ENCODE peak calls at places on chromosomes 3 and 15, in eight cellular contexts. One of them, this sample, is unnamed.
A peak's percentile ranks its signal among the peaks of the same experiment; 100 is the strongest.

GRCh38 chr3:20574746-20575145 is 388.7 kb upstream of the SGO1 start:
- DNase-seq in mammary epithelial cell: peak; percentile 3
- DNase-seq in heart left ventricle: no peak
- DNase-seq in WERI-Rb-1: no peak
- DNase-seq in GM06990: no peak
- DNase-seq in spleen: no peak
- DNase-seq in left ventricle myocardium inferior: no peak
- DNase-seq in BJ: peak; percentile 89
- DNase-seq in this sample: no peak

GRCh38 chr3:133754973-133755828 is 9.0 kb downstream of the TF start:
- DNase-seq in mammary epithelial cell: no peak
- DNase-seq in heart left ventricle: no peak
- DNase-seq in WERI-Rb-1: no peak
- DNase-seq in GM06990: no peak
- DNase-seq in spleen: peak; percentile 62
- DNase-seq in left ventricle myocardium inferior: no peak
- DNase-seq in BJ: no peak
- DNase-seq in this sample: no peak

GRCh38 chr3:142968319-142968718 is 4.8 kb upstream of the PAQR9 start:
- DNase-seq in mammary epithelial cell: no peak
- DNase-seq in heart left ventricle: no peak
- DNase-seq in WERI-Rb-1: no peak
- DNase-seq in GM06990: no peak
- DNase-seq in spleen: no peak
- DNase-seq in left ventricle myocardium inferior: no peak
- DNase-seq in BJ: no peak
- DNase-seq in this sample: no peak

GRCh38 chr15:97115764-97116075 is 785.2 kb downstream of the NR2F2 start:
- DNase-seq in mammary epithelial cell: no peak
- DNase-seq in heart left ventricle: no peak
- DNase-seq in WERI-Rb-1: no peak
- DNase-seq in GM06990: no peak
- DNase-seq in spleen: no peak
- DNase-seq in left ventricle myocardium inferior: no peak
- DNase-seq in BJ: no peak
- DNase-seq in this sample: no peak

GRCh38 chr3:65170357-65171090 is 482.7 kb upstream of the ADAMTS9 start:
- DNase-seq in mammary epithelial cell: peak; percentile 82
- DNase-seq in heart left ventricle: peak; percentile 86
- DNase-seq in WERI-Rb-1: no peak
- DNase-seq in GM06990: no peak
- DNase-seq in spleen: no peak
- DNase-seq in left ventricle myocardium inferior: peak; percentile 85
- DNase-seq in BJ: peak; percentile 26
- DNase-seq in this sample: peak; percentile 36

GRCh38 chr15:49225572-49226281 is 55.7 kb downstream of the GALK2 start:
- DNase-seq in mammary epithelial cell: peak; percentile 46
- DNase-seq in heart left ventricle: no peak
- DNase-seq in WERI-Rb-1: peak; percentile 62
- DNase-seq in GM06990: no peak
- DNase-seq in spleen: no peak
- DNase-seq in left ventricle myocardium inferior: no peak
- DNase-seq in BJ: no peak
- DNase-seq in this sample: no peak

GRCh38 chr15:37096878-37097568 is 3.3 kb downstream of the MEIS2 start:
- DNase-seq in mammary epithelial cell: no peak
- DNase-seq in heart left ventricle: peak; percentile 31
- DNase-seq in WERI-Rb-1: peak; percentile 31
- DNase-seq in GM06990: no peak
- DNase-seq in spleen: peak; percentile 51
- DNase-seq in left ventricle myocardium inferior: no peak
- DNase-seq in BJ: no peak
- DNase-seq in this sample: no peak

GRCh38 chr3:189277711-189278110 is 105.9 kb downstream of the TPRG1 start:
- DNase-seq in mammary epithelial cell: no peak
- DNase-seq in heart left ventricle: no peak
- DNase-seq in WERI-Rb-1: no peak
- DNase-seq in GM06990: peak; percentile 73
- DNase-seq in spleen: no peak
- DNase-seq in left ventricle myocardium inferior: no peak
- DNase-seq in BJ: no peak
- DNase-seq in this sample: peak; percentile 17

GRCh38 chr3:22691407-22691806 is 511.7 kb upstream of the UBE2E2 start:
- DNase-seq in mammary epithelial cell: no peak
- DNase-seq in heart left ventricle: no peak
- DNase-seq in WERI-Rb-1: no peak
- DNase-seq in GM06990: no peak
- DNase-seq in spleen: no peak
- DNase-seq in left ventricle myocardium inferior: no peak
- DNase-seq in BJ: no peak
- DNase-seq in this sample: no peak

GRCh38 chr3:133444071-133444774 is 44.4 kb downstream of the BFSP2 start:
- DNase-seq in mammary epithelial cell: peak; percentile 82
- DNase-seq in heart left ventricle: no peak
- DNase-seq in WERI-Rb-1: no peak
- DNase-seq in GM06990: no peak
- DNase-seq in spleen: no peak
- DNase-seq in left ventricle myocardium inferior: no peak
- DNase-seq in BJ: no peak
- DNase-seq in this sample: peak; percentile 49

GRCh38 chr3:184315506-184315867 is 1.1 kb downstream of the EIF4G1 start:
- DNase-seq in mammary epithelial cell: no peak
- DNase-seq in heart left ventricle: no peak
- DNase-seq in WERI-Rb-1: no peak
- DNase-seq in GM06990: no peak
- DNase-seq in spleen: no peak
- DNase-seq in left ventricle myocardium inferior: no peak
- DNase-seq in BJ: no peak
- DNase-seq in this sample: no peak

GRCh38 chr15:36291501-36291900 is 287.9 kb upstream of the CDIN1 start:
- DNase-seq in mammary epithelial cell: no peak
- DNase-seq in heart left ventricle: no peak
- DNase-seq in WERI-Rb-1: no peak
- DNase-seq in GM06990: no peak
- DNase-seq in spleen: no peak
- DNase-seq in left ventricle myocardium inferior: no peak
- DNase-seq in BJ: no peak
- DNase-seq in this sample: no peak

GRCh38 chr3:46927718-46928073 is 48.8 kb downstream of the CCDC12 start:
- DNase-seq in mammary epithelial cell: no peak
- DNase-seq in heart left ventricle: no peak
- DNase-seq in WERI-Rb-1: no peak
- DNase-seq in GM06990: no peak
- DNase-seq in spleen: no peak
- DNase-seq in left ventricle myocardium inferior: no peak
- DNase-seq in BJ: no peak
- DNase-seq in this sample: no peak
- H3K36me3 ChIP-seq in mammary epithelial cell: peaks cover 6% of the 10 kb centered on the region
- H3K36me3 ChIP-seq in heart left ventricle: peaks cover 35% of the 10 kb centered on the region
- H3K36me3 ChIP-seq in WERI-Rb-1: peaks cover 64% of the 10 kb centered on the region
- H3K36me3 ChIP-seq in GM06990: peaks cover 25% of the 10 kb centered on the region
- H3K36me3 ChIP-seq in spleen: peaks cover 41% of the 10 kb centered on the region
- H3K36me3 ChIP-seq in left ventricle myocardium inferior: peaks cover 25% of the 10 kb centered on the region
- H3K36me3 ChIP-seq in BJ: peaks cover 22% of the 10 kb centered on the region
- H3K36me3 ChIP-seq in this sample: peaks cover 36% of the 10 kb centered on the region

GRCh38 chr15:84605225-84605882 is 4.5 kb downstream of the ZSCAN2 start:
- DNase-seq in mammary epithelial cell: no peak
- DNase-seq in heart left ventricle: no peak
- DNase-seq in WERI-Rb-1: no peak
- DNase-seq in GM06990: no peak
- DNase-seq in spleen: no peak
- DNase-seq in left ventricle myocardium inferior: no peak
- DNase-seq in BJ: no peak
- DNase-seq in this sample: no peak

GRCh38 chr15:84606653-84607120 is 5.9 kb downstream of the ZSCAN2 start:
- DNase-seq in mammary epithelial cell: no peak
- DNase-seq in heart left ventricle: no peak
- DNase-seq in WERI-Rb-1: no peak
- DNase-seq in GM06990: no peak
- DNase-seq in spleen: no peak
- DNase-seq in left ventricle myocardium inferior: no peak
- DNase-seq in BJ: no peak
- DNase-seq in this sample: no peak

GRCh38 chr15:84601555-84601838 is 688 bp downstream of the ZSCAN2 start:
- DNase-seq in mammary epithelial cell: no peak
- DNase-seq in heart left ventricle: no peak
- DNase-seq in WERI-Rb-1: no peak
- DNase-seq in GM06990: no peak
- DNase-seq in spleen: no peak
- DNase-seq in left ventricle myocardium inferior: no peak
- DNase-seq in BJ: no peak
- DNase-seq in this sample: no peak

GRCh38 chr15:84603630-84604379 is 3.0 kb downstream of the ZSCAN2 start:
- DNase-seq in mammary epithelial cell: no peak
- DNase-seq in heart left ventricle: no peak
- DNase-seq in WERI-Rb-1: no peak
- DNase-seq in GM06990: no peak
- DNase-seq in spleen: no peak
- DNase-seq in left ventricle myocardium inferior: no peak
- DNase-seq in BJ: no peak
- DNase-seq in this sample: no peak

DNA sequence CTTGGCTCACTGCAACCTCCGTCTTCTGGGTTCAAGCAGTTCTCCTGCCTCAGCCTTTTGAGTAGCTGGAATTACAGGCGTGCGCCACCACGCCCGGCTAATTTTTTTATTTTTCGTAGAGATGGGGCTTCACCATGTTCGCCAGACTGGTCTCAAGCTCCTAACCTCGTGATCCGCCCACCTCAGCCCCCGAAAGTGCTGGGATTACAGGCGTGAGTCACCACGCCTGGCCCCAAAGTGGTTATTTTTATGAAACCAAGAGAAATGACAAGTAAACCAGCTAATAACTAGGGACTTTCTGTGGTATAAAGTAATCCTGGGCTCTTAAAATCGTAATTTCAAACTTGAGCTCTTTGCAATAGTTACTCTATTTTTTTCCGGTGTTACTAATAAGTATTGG is 4.0 kb downstream of the ZSCAN2 start:
- DNase-seq in mammary epithelial cell: no peak
- DNase-seq in heart left ventricle: no peak
- DNase-seq in WERI-Rb-1: no peak
- DNase-seq in GM06990: peak; percentile 56
- DNase-seq in spleen: no peak
- DNase-seq in left ventricle myocardium inferior: no peak
- DNase-seq in BJ: no peak
- DNase-seq in this sample: no peak
- H3K36me3 ChIP-seq in mammary epithelial cell: no peaks in the 10 kb centered on the region
- H3K36me3 ChIP-seq in heart left ventricle: peaks cover 26% of the 10 kb centered on the region
- H3K36me3 ChIP-seq in WERI-Rb-1: peaks cover 53% of the 10 kb centered on the region
- H3K36me3 ChIP-seq in GM06990: peaks cover 7% of the 10 kb centered on the region
- H3K36me3 ChIP-seq in spleen: peaks cover 54% of the 10 kb centered on the region
- H3K36me3 ChIP-seq in left ventricle myocardium inferior: peaks cover 28% of the 10 kb centered on the region
- H3K36me3 ChIP-seq in BJ: peaks cover 10% of the 10 kb centered on the region
- H3K36me3 ChIP-seq in this sample: no peaks in the 10 kb centered on the region

GRCh38 chr3:98587654-98588532 is 5.5 kb downstream of the CPOX start:
- DNase-seq in mammary epithelial cell: no peak
- DNase-seq in heart left ventricle: no peak
- DNase-seq in WERI-Rb-1: no peak
- DNase-seq in GM06990: no peak
- DNase-seq in spleen: no peak
- DNase-seq in left ventricle myocardium inferior: no peak
- DNase-seq in BJ: no peak
- DNase-seq in this sample: peak; percentile 16
- H3K36me3 ChIP-seq in mammary epithelial cell: peaks cover 17% of the 10 kb centered on the region
- H3K36me3 ChIP-seq in heart left ventricle: peaks cover 68% of the 10 kb centered on the region
- H3K36me3 ChIP-seq in WERI-Rb-1: peaks cover 22% of the 10 kb centered on the region
- H3K36me3 ChIP-seq in GM06990: peaks cover 8% of the 10 kb centered on the region
- H3K36me3 ChIP-seq in spleen: peaks cover 78% of the 10 kb centered on the region
- H3K36me3 ChIP-seq in left ventricle myocardium inferior: peaks cover 52% of the 10 kb centered on the region
- H3K36me3 ChIP-seq in BJ: peaks cover 1% of the 10 kb centered on the region
- H3K36me3 ChIP-seq in this sample: peaks cover 62% of the 10 kb centered on the region

DNA sequence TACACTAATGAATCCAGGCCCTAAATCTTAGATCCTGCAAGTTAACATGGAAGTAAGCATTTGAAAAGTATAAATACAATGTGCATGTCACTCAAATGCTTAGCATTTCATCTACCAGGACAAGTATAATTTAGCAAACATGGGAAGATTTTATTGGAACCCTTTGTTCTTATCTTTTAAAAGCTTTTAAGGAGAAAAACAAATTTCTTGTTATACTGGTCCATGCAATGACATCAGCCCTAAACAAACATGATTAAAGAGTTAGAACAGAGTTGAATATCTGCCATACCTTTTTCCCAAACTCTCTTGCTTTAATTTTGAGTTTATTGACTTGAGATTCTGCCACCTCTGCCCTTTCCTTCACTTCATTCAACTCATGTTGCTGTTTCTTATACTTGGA is 87.0 kb downstream of the HHLA2 start:
- DNase-seq in mammary epithelial cell: no peak
- DNase-seq in heart left ventricle: no peak
- DNase-seq in WERI-Rb-1: no peak
- DNase-seq in GM06990: no peak
- DNase-seq in spleen: no peak
- DNase-seq in left ventricle myocardium inferior: no peak
- DNase-seq in BJ: no peak
- DNase-seq in this sample: no peak
- H3K36me3 ChIP-seq in mammary epithelial cell: no peaks in the 10 kb centered on the region
- H3K36me3 ChIP-seq in heart left ventricle: no peaks in the 10 kb centered on the region
- H3K36me3 ChIP-seq in WERI-Rb-1: no peaks in the 10 kb centered on the region
- H3K36me3 ChIP-seq in GM06990: no peaks in the 10 kb centered on the region
- H3K36me3 ChIP-seq in spleen: no peaks in the 10 kb centered on the region
- H3K36me3 ChIP-seq in left ventricle myocardium inferior: no peaks in the 10 kb centered on the region
- H3K36me3 ChIP-seq in BJ: no peaks in the 10 kb centered on the region
- H3K36me3 ChIP-seq in this sample: no peaks in the 10 kb centered on the region

DNA sequence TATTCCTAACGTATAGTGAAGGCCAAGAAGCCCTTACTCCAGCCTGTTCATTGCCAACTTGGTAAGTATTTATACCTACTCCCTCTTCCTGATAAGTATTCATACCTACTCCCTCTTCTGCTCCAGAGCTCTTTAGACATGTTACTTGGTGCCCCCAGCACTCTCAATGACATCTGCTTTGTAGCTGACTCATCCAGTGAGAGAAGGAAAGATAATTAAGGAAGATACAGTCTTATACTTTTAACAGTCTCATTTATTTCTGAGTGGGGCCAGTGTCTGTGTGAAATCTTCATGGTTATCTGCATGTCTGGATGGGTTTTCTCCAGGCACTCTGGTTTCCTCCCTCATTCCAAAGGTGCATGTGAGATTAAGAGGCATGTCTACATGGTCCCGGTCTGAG is 698.7 kb downstream of the FHIT start:
- DNase-seq in mammary epithelial cell: peak; percentile 1
- DNase-seq in heart left ventricle: no peak
- DNase-seq in WERI-Rb-1: no peak
- DNase-seq in GM06990: no peak
- DNase-seq in spleen: no peak
- DNase-seq in left ventricle myocardium inferior: no peak
- DNase-seq in BJ: no peak
- DNase-seq in this sample: no peak
- H3K36me3 ChIP-seq in mammary epithelial cell: no peaks in the 10 kb centered on the region
- H3K36me3 ChIP-seq in heart left ventricle: no peaks in the 10 kb centered on the region
- H3K36me3 ChIP-seq in WERI-Rb-1: no peaks in the 10 kb centered on the region
- H3K36me3 ChIP-seq in GM06990: no peaks in the 10 kb centered on the region
- H3K36me3 ChIP-seq in spleen: no peaks in the 10 kb centered on the region
- H3K36me3 ChIP-seq in left ventricle myocardium inferior: no peaks in the 10 kb centered on the region
- H3K36me3 ChIP-seq in BJ: no peaks in the 10 kb centered on the region
- H3K36me3 ChIP-seq in this sample: no peaks in the 10 kb centered on the region

GRCh38 chr15:72202302-72202701 is 4.7 kb upstream of the GRAMD2A start:
- DNase-seq in mammary epithelial cell: no peak
- DNase-seq in heart left ventricle: no peak
- DNase-seq in WERI-Rb-1: no peak
- DNase-seq in GM06990: no peak
- DNase-seq in spleen: no peak
- DNase-seq in left ventricle myocardium inferior: no peak
- DNase-seq in BJ: no peak
- DNase-seq in this sample: no peak
- H3K36me3 ChIP-seq in mammary epithelial cell: peaks cover 71% of the 10 kb centered on the region
- H3K36me3 ChIP-seq in heart left ventricle: peaks cover 88% of the 10 kb centered on the region
- H3K36me3 ChIP-seq in WERI-Rb-1: peaks cover 95% of the 10 kb centered on the region
- H3K36me3 ChIP-seq in GM06990: peaks cover 81% of the 10 kb centered on the region
- H3K36me3 ChIP-seq in spleen: peaks cover 95% of the 10 kb centered on the region
- H3K36me3 ChIP-seq in left ventricle myocardium inferior: peaks cover 88% of the 10 kb centered on the region
- H3K36me3 ChIP-seq in BJ: peaks cover 77% of the 10 kb centered on the region
- H3K36me3 ChIP-seq in this sample: peaks cover 96% of the 10 kb centered on the region

This sample was measured in MG63.